ENCODE peak calls at places on chromosomes 1 and 21, in five cellular contexts. A, Y, L, S and D are unnamed samples.

GRCh38 chr1:30419246-30419720 is 304.1 kb downstream of the MATN1 start:
- DNase-seq in Y (no peak), S (no peak), L (peak; percentile 9), A (no peak), D (no peak)

GRCh38 chr1:75786901-75787455 is 922 bp downstream of the RABGGTB start:
- DNase-seq in Y (no peak), S (no peak), L (no peak), A (no peak), D (no peak)

GRCh38 chr1:223230161-223230881 is 87.3 kb upstream of the TLR5 start:
- DNase-seq in S (no peak), L (peak; percentile 42), Y (no peak), A (peak; percentile 88), D (no peak)

GRCh38 chr1:50968884-50969610 is 998 bp upstream of the CDKN2C start:
- DNase-seq in A (no peak), Y (peak; percentile 48), L (peak; percentile 66), S (no peak), D (peak; percentile 60)

GRCh38 chr1:2559509-2560298 is 3.5 kb downstream of the TNFRSF14 start:
- DNase-seq in A (no peak), Y (no peak), L (no peak), S (no peak), D (no peak)

GRCh38 chr1:67261646-67262045 is 46.0 kb upstream of the IL12RB2 start:
- DNase-seq in Y (no peak), S (peak; percentile 2), L (peak; percentile 63), A (no peak), D (no peak)

GRCh38 chr1:168421399-168422004 is 122.3 kb downstream of the XCL2 start:
- DNase-seq in S (no peak), A (no peak), L (peak; percentile 52), Y (no peak), D (no peak)

GRCh38 chr21:29114765-29115164 is 15.7 kb upstream of the MAP3K7CL start:
- DNase-seq in Y (no peak), S (no peak), L (no peak), A (peak; percentile 56), D (no peak)

GRCh38 chr1:57101171-57101570 is 135.4 kb upstream of the C8B start:
- DNase-seq in L (no peak), S (no peak), A (no peak), Y (no peak), D (no peak)

GRCh38 chr1:214476958-214477870 is 74.2 kb downstream of the PTPN14 start:
- DNase-seq in S (no peak), Y (no peak), L (no peak), A (peak; percentile 89), D (no peak)

GRCh38 chr1:9239622-9240401 is 5.2 kb downstream of the H6PD start:
- DNase-seq in S (peak; percentile 2), L (peak; percentile 82), Y (peak; percentile 72), A (no peak), D (peak; percentile 53)

GRCh38 chr21:26050857-26051256 is 119.7 kb downstream of the APP start:
- DNase-seq in L (no peak), A (no peak), Y (no peak), S (no peak), D (no peak)

GRCh38 chr1:35345439-35345981 is 77.0 kb downstream of the ZMYM4 start:
- DNase-seq in S (no peak), A (no peak), L (no peak), Y (no peak), D (no peak)

GRCh38 chr21:45059121-45059520 is 15.3 kb upstream of the ADARB1 start:
- DNase-seq in Y (no peak), L (no peak), S (no peak), A (no peak), D (no peak)

GRCh38 chr1:42035205-42035829 is 116.6 kb upstream of the HIVEP3 start:
- DNase-seq in A (peak; percentile 41), L (no peak), S (no peak), Y (peak; percentile 74), D (peak; percentile 50)

GRCh38 chr1:214566158-214567104 is 15.0 kb upstream of the PTPN14 start:
- DNase-seq in L (no peak), A (peak; percentile 78), Y (no peak), S (no peak), D (no peak)

GRCh38 chr1:54849219-54850081 is 37.5 kb downstream of the DHCR24 start:
- DNase-seq in L (no peak), A (no peak), Y (no peak), S (no peak), D (no peak)

GRCh38 chr1:36650200-36651065 is 167.7 kb upstream of the CSF3R start:
- DNase-seq in S (peak; percentile 19), A (peak; percentile 36), L (peak; percentile 71), Y (peak; percentile 41), D (peak; percentile 62)

GRCh38 chr1:22756053-22756730 is 45.6 kb downstream of the EPHB2 start:
- DNase-seq in L (no peak), Y (no peak), A (no peak), S (no peak), D (no peak)